ENCODE peak calls at places on chromosomes 6 and 20, in seven cellular contexts. S, K, P, R, Z, O and V are unnamed samples.

GRCh38 chr6:133512410-133513016 is 271.4 kb downstream of the EYA4 start:
- DNase-seq in S (no peak), K (no peak), P (no peak), R (peak), Z (no peak), O (peak), V (no peak)

GRCh38 chr20:41499961-41500725 is 118.0 kb downstream of the CHD6 start:
- DNase-seq in S (no peak), K (no peak), P (peak), R (no peak), Z (no peak), O (no peak), V (no peak)

GRCh38 chr6:106997392-106998257 is 23.1 kb upstream of the CD24 start:
- DNase-seq in S (no peak), K (peak), P (peak), R (peak), Z (no peak), O (no peak), V (peak)

GRCh38 chr6:163309491-163310026 is 105.0 kb upstream of the QKI start:
- DNase-seq in S (no peak), K (no peak), P (no peak), R (peak), Z (no peak), O (no peak), V (no peak)

GRCh38 chr20:48102821-48103635 is 317.7 kb upstream of the SULF2 start:
- DNase-seq in S (no peak), K (no peak), P (no peak), R (no peak), Z (no peak), O (no peak), V (no peak)

GRCh38 chr6:21005816-21006553 is 471.7 kb downstream of the CDKAL1 start:
- DNase-seq in S (no peak), K (no peak), P (no peak), R (peak), Z (no peak), O (no peak), V (no peak)

GRCh38 chr20:61668771-61669503 is 396.7 kb downstream of the TAF4 start:
- DNase-seq in S (no peak), K (no peak), P (no peak), R (no peak), Z (no peak), O (no peak), V (no peak)

GRCh38 chr6:133502451-133503259 is 261.5 kb downstream of the EYA4 start:
- DNase-seq in S (no peak), K (no peak), P (no peak), R (no peak), Z (no peak), O (peak), V (no peak)

GRCh38 chr20:40637176-40637575 is 51.9 kb downstream of the MAFB start:
- DNase-seq in S (no peak), K (no peak), P (no peak), R (no peak), Z (no peak), O (no peak), V (no peak)